ENCODE peak calls at places on chromosome 1, in six cellular contexts. One of them, this sample, is unnamed.

GRCh38 chr1:4772294-4773010 is 118.0 kb downstream of the AJAP1 start:
- DNase-seq in NCI-H1092: no peak
- DNase-seq in ELR: no peak
- DNase-seq in brain microvascular endothelial cell: no peak
- DNase-seq in activated CD4-positive, CD25-positive, alpha-beta regulatory T cell: no peak
- DNase-seq in RCC 7860: no peak
- DNase-seq in this sample: no peak

GRCh38 chr1:227900571-227901051 is 47.1 kb downstream of the WNT9A start:
- DNase-seq in NCI-H1092: no peak
- DNase-seq in ELR: no peak
- DNase-seq in brain microvascular endothelial cell: no peak
- DNase-seq in activated CD4-positive, CD25-positive, alpha-beta regulatory T cell: no peak
- DNase-seq in RCC 7860: no peak
- DNase-seq in this sample: no peak

GRCh38 chr1:12376236-12377064 is 146.6 kb downstream of the VPS13D start:
- DNase-seq in NCI-H1092: no peak
- DNase-seq in ELR: no peak
- DNase-seq in brain microvascular endothelial cell: no peak
- DNase-seq in activated CD4-positive, CD25-positive, alpha-beta regulatory T cell: no peak
- DNase-seq in RCC 7860: no peak
- DNase-seq in this sample: peak

GRCh38 chr1:7002728-7003127 is 217.5 kb downstream of the CAMTA1 start:
- DNase-seq in NCI-H1092: no peak
- DNase-seq in ELR: no peak
- DNase-seq in brain microvascular endothelial cell: no peak
- DNase-seq in activated CD4-positive, CD25-positive, alpha-beta regulatory T cell: no peak
- DNase-seq in RCC 7860: no peak
- DNase-seq in this sample: no peak

GRCh38 chr1:54774820-54775498 is 10.6 kb upstream of the PARS2 start:
- DNase-seq in NCI-H1092: no peak
- DNase-seq in ELR: peak
- DNase-seq in brain microvascular endothelial cell: peak
- DNase-seq in activated CD4-positive, CD25-positive, alpha-beta regulatory T cell: no peak
- DNase-seq in RCC 7860: no peak
- DNase-seq in this sample: peak

GRCh38 chr1:4003846-4004505 is 103.9 kb upstream of the C1orf174 start:
- DNase-seq in NCI-H1092: no peak
- DNase-seq in ELR: no peak
- DNase-seq in brain microvascular endothelial cell: no peak
- DNase-seq in activated CD4-positive, CD25-positive, alpha-beta regulatory T cell: no peak
- DNase-seq in RCC 7860: no peak
- DNase-seq in this sample: no peak

GRCh38 chr1:86247553-86248279 is 91.1 kb upstream of the COL24A1 start:
- DNase-seq in NCI-H1092: no peak
- DNase-seq in ELR: no peak
- DNase-seq in brain microvascular endothelial cell: no peak
- DNase-seq in activated CD4-positive, CD25-positive, alpha-beta regulatory T cell: no peak
- DNase-seq in RCC 7860: no peak
- DNase-seq in this sample: no peak

GRCh38 chr1:21362096-21362495 is 71.8 kb upstream of the ECE1 start:
- DNase-seq in NCI-H1092: no peak
- DNase-seq in ELR: no peak
- DNase-seq in brain microvascular endothelial cell: no peak
- DNase-seq in activated CD4-positive, CD25-positive, alpha-beta regulatory T cell: no peak
- DNase-seq in RCC 7860: no peak
- DNase-seq in this sample: no peak

GRCh38 chr1:25658791-25659431 is 42.3 kb downstream of the MAN1C1 start:
- DNase-seq in NCI-H1092: no peak
- DNase-seq in ELR: no peak
- DNase-seq in brain microvascular endothelial cell: no peak
- DNase-seq in activated CD4-positive, CD25-positive, alpha-beta regulatory T cell: no peak
- DNase-seq in RCC 7860: no peak
- DNase-seq in this sample: peak

GRCh38 chr1:202599669-202600431 is 110.4 kb downstream of the SYT2 start:
- DNase-seq in NCI-H1092: no peak
- DNase-seq in ELR: peak
- DNase-seq in brain microvascular endothelial cell: peak
- DNase-seq in activated CD4-positive, CD25-positive, alpha-beta regulatory T cell: no peak
- DNase-seq in RCC 7860: peak
- DNase-seq in this sample: peak

GRCh38 chr1:230185076-230186001 is 118.3 kb downstream of the GALNT2 start:
- DNase-seq in NCI-H1092: peak
- DNase-seq in ELR: peak
- DNase-seq in brain microvascular endothelial cell: no peak
- DNase-seq in activated CD4-positive, CD25-positive, alpha-beta regulatory T cell: no peak
- DNase-seq in RCC 7860: no peak
- DNase-seq in this sample: peak

GRCh38 chr1:182515556-182515955 is 65.6 kb downstream of the RGSL1 start:
- DNase-seq in NCI-H1092: no peak
- DNase-seq in ELR: no peak
- DNase-seq in brain microvascular endothelial cell: no peak
- DNase-seq in activated CD4-positive, CD25-positive, alpha-beta regulatory T cell: no peak
- DNase-seq in RCC 7860: no peak
- DNase-seq in this sample: no peak

GRCh38 chr1:183173828-183174227 is 12.2 kb upstream of the LAMC2 start:
- DNase-seq in NCI-H1092: no peak
- DNase-seq in ELR: no peak
- DNase-seq in brain microvascular endothelial cell: no peak
- DNase-seq in activated CD4-positive, CD25-positive, alpha-beta regulatory T cell: no peak
- DNase-seq in RCC 7860: no peak
- DNase-seq in this sample: no peak

GRCh38 chr1:76055987-76056386 is 18.6 kb upstream of the ST6GALNAC3 start:
- DNase-seq in NCI-H1092: no peak
- DNase-seq in ELR: no peak
- DNase-seq in brain microvascular endothelial cell: no peak
- DNase-seq in activated CD4-positive, CD25-positive, alpha-beta regulatory T cell: no peak
- DNase-seq in RCC 7860: no peak
- DNase-seq in this sample: no peak

GRCh38 chr1:211781260-211781659 is 49.3 kb downstream of the LPGAT1 start:
- DNase-seq in NCI-H1092: no peak
- DNase-seq in ELR: no peak
- DNase-seq in brain microvascular endothelial cell: no peak
- DNase-seq in activated CD4-positive, CD25-positive, alpha-beta regulatory T cell: no peak
- DNase-seq in RCC 7860: no peak
- DNase-seq in this sample: no peak

GRCh38 chr1:206713070-206713469 is 28.4 kb downstream of the MAPKAPK2 start:
- DNase-seq in NCI-H1092: no peak
- DNase-seq in ELR: no peak
- DNase-seq in brain microvascular endothelial cell: no peak
- DNase-seq in activated CD4-positive, CD25-positive, alpha-beta regulatory T cell: no peak
- DNase-seq in RCC 7860: no peak
- DNase-seq in this sample: no peak

GRCh38 chr1:201170533-201171062 is 16.3 kb upstream of the TMEM9 start:
- DNase-seq in NCI-H1092: peak
- DNase-seq in ELR: peak
- DNase-seq in brain microvascular endothelial cell: peak
- DNase-seq in activated CD4-positive, CD25-positive, alpha-beta regulatory T cell: peak
- DNase-seq in RCC 7860: peak
- DNase-seq in this sample: peak